ENCODE peak calls at places on chromosomes 5 and 9, in six cellular contexts. One of them, this sample, is unnamed.

GRCh38 chr5:180194410-180195345 is 14.3 kb downstream of the RASGEF1C start:
- DNase-seq in mesothelial cell of epicardium: no peak
- DNase-seq in NCI-H1092 treated with DMSO at 0.1 percent for 48 hours: no peak
- DNase-seq in stimulated activated CD8-positive, alpha-beta memory T cell treated with anti-CD3 and anti-CD28 coated beads, Interleukin-15, amount 100 ng/mL, for 1 hour: no peak
- DNase-seq in activated CD8-positive, alpha-beta memory T cell treated with anti-CD3 and anti-CD28 coated beads for 48 hours: no peak
- DNase-seq in bronchial epithelial cell: no peak
- DNase-seq in this sample: no peak

GRCh38 chr9:99192786-99193465 is 28.8 kb downstream of the ALG2 start:
- DNase-seq in mesothelial cell of epicardium: no peak
- DNase-seq in activated CD8-positive, alpha-beta memory T cell treated with anti-CD3 and anti-CD28 coated beads for 48 hours: no peak
- DNase-seq in stimulated activated CD8-positive, alpha-beta memory T cell treated with anti-CD3 and anti-CD28 coated beads, Interleukin-15, amount 100 ng/mL, for 1 hour: no peak
- DNase-seq in NCI-H1092 treated with DMSO at 0.1 percent for 48 hours: no peak
- DNase-seq in bronchial epithelial cell: peak
- DNase-seq in this sample: no peak

GRCh38 chr5:10353241-10354047 is at the start of gene MARCHF6:
- DNase-seq in activated CD8-positive, alpha-beta memory T cell treated with anti-CD3 and anti-CD28 coated beads for 48 hours: peak
- DNase-seq in NCI-H1092 treated with DMSO at 0.1 percent for 48 hours: peak
- DNase-seq in bronchial epithelial cell: peak
- DNase-seq in mesothelial cell of epicardium: peak
- DNase-seq in stimulated activated CD8-positive, alpha-beta memory T cell treated with anti-CD3 and anti-CD28 coated beads, Interleukin-15, amount 100 ng/mL, for 1 hour: peak
- DNase-seq in this sample: peak

GRCh38 chr5:126514159-126515141 is 80.6 kb downstream of the ALDH7A1 start:
- DNase-seq in activated CD8-positive, alpha-beta memory T cell treated with anti-CD3 and anti-CD28 coated beads for 48 hours: no peak
- DNase-seq in stimulated activated CD8-positive, alpha-beta memory T cell treated with anti-CD3 and anti-CD28 coated beads, Interleukin-15, amount 100 ng/mL, for 1 hour: no peak
- DNase-seq in bronchial epithelial cell: no peak
- DNase-seq in mesothelial cell of epicardium: no peak
- DNase-seq in NCI-H1092 treated with DMSO at 0.1 percent for 48 hours: no peak
- DNase-seq in this sample: no peak

GRCh38 chr5:151923865-151924264 is 786 bp downstream of the GLRA1 start:
- DNase-seq in bronchial epithelial cell: peak
- DNase-seq in mesothelial cell of epicardium: no peak
- DNase-seq in activated CD8-positive, alpha-beta memory T cell treated with anti-CD3 and anti-CD28 coated beads for 48 hours: no peak
- DNase-seq in NCI-H1092 treated with DMSO at 0.1 percent for 48 hours: peak
- DNase-seq in stimulated activated CD8-positive, alpha-beta memory T cell treated with anti-CD3 and anti-CD28 coated beads, Interleukin-15, amount 100 ng/mL, for 1 hour: no peak
- DNase-seq in this sample: no peak

GRCh38 chr9:93711002-93711401 is 134.6 kb downstream of the PHF2 start:
- DNase-seq in stimulated activated CD8-positive, alpha-beta memory T cell treated with anti-CD3 and anti-CD28 coated beads, Interleukin-15, amount 100 ng/mL, for 1 hour: no peak
- DNase-seq in activated CD8-positive, alpha-beta memory T cell treated with anti-CD3 and anti-CD28 coated beads for 48 hours: no peak
- DNase-seq in NCI-H1092 treated with DMSO at 0.1 percent for 48 hours: no peak
- DNase-seq in bronchial epithelial cell: no peak
- DNase-seq in mesothelial cell of epicardium: no peak
- DNase-seq in this sample: no peak

GRCh38 chr5:67350600-67351315 is 154.2 kb upstream of the CD180 start:
- DNase-seq in activated CD8-positive, alpha-beta memory T cell treated with anti-CD3 and anti-CD28 coated beads for 48 hours: no peak
- DNase-seq in NCI-H1092 treated with DMSO at 0.1 percent for 48 hours: peak
- DNase-seq in mesothelial cell of epicardium: no peak
- DNase-seq in bronchial epithelial cell: no peak
- DNase-seq in stimulated activated CD8-positive, alpha-beta memory T cell treated with anti-CD3 and anti-CD28 coated beads, Interleukin-15, amount 100 ng/mL, for 1 hour: no peak
- DNase-seq in this sample: no peak

GRCh38 chr9:113992276-113992951 is 85.7 kb downstream of the AMBP start:
- DNase-seq in activated CD8-positive, alpha-beta memory T cell treated with anti-CD3 and anti-CD28 coated beads for 48 hours: no peak
- DNase-seq in bronchial epithelial cell: no peak
- DNase-seq in mesothelial cell of epicardium: no peak
- DNase-seq in NCI-H1092 treated with DMSO at 0.1 percent for 48 hours: peak
- DNase-seq in stimulated activated CD8-positive, alpha-beta memory T cell treated with anti-CD3 and anti-CD28 coated beads, Interleukin-15, amount 100 ng/mL, for 1 hour: no peak
- DNase-seq in this sample: peak

GRCh38 chr5:135185461-135186075 is 151.5 kb upstream of the PITX1 start:
- DNase-seq in stimulated activated CD8-positive, alpha-beta memory T cell treated with anti-CD3 and anti-CD28 coated beads, Interleukin-15, amount 100 ng/mL, for 1 hour: no peak
- DNase-seq in activated CD8-positive, alpha-beta memory T cell treated with anti-CD3 and anti-CD28 coated beads for 48 hours: no peak
- DNase-seq in bronchial epithelial cell: no peak
- DNase-seq in NCI-H1092 treated with DMSO at 0.1 percent for 48 hours: no peak
- DNase-seq in mesothelial cell of epicardium: no peak
- DNase-seq in this sample: no peak

GRCh38 chr5:1274471-1274870 is 20.4 kb downstream of the TERT start:
- DNase-seq in activated CD8-positive, alpha-beta memory T cell treated with anti-CD3 and anti-CD28 coated beads for 48 hours: no peak
- DNase-seq in NCI-H1092 treated with DMSO at 0.1 percent for 48 hours: no peak
- DNase-seq in mesothelial cell of epicardium: no peak
- DNase-seq in stimulated activated CD8-positive, alpha-beta memory T cell treated with anti-CD3 and anti-CD28 coated beads, Interleukin-15, amount 100 ng/mL, for 1 hour: no peak
- DNase-seq in bronchial epithelial cell: no peak
- DNase-seq in this sample: no peak

GRCh38 chr5:61731946-61732314 is 399.9 kb downstream of the ZSWIM6 start:
- DNase-seq in mesothelial cell of epicardium: no peak
- DNase-seq in activated CD8-positive, alpha-beta memory T cell treated with anti-CD3 and anti-CD28 coated beads for 48 hours: no peak
- DNase-seq in stimulated activated CD8-positive, alpha-beta memory T cell treated with anti-CD3 and anti-CD28 coated beads, Interleukin-15, amount 100 ng/mL, for 1 hour: no peak
- DNase-seq in bronchial epithelial cell: no peak
- DNase-seq in NCI-H1092 treated with DMSO at 0.1 percent for 48 hours: no peak
- DNase-seq in this sample: no peak

GRCh38 chr9:33718987-33719386 is 76.4 kb upstream of the PRSS3 start:
- DNase-seq in bronchial epithelial cell: peak
- DNase-seq in activated CD8-positive, alpha-beta memory T cell treated with anti-CD3 and anti-CD28 coated beads for 48 hours: no peak
- DNase-seq in stimulated activated CD8-positive, alpha-beta memory T cell treated with anti-CD3 and anti-CD28 coated beads, Interleukin-15, amount 100 ng/mL, for 1 hour: no peak
- DNase-seq in NCI-H1092 treated with DMSO at 0.1 percent for 48 hours: no peak
- DNase-seq in mesothelial cell of epicardium: no peak
- DNase-seq in this sample: no peak

This sample was measured in breast epithelium.